ENCODE peak calls at places on chromosomes 2 and 18, in nine cellular contexts. A, P, W, N, Q, U, J, F and R are unnamed samples.

GRCh38 chr2:45236268-45236667 is 227.0 kb upstream of the SIX2 start:
- DNase-seq in A (no peak), P (no peak), W (no peak), N (no peak), Q (no peak), U (no peak), J (no peak), F (no peak), R (no peak)

GRCh38 chr2:188475945-188476344 is 184.3 kb downstream of the GULP1 start:
- DNase-seq in A (no peak), P (peak; percentile 41), W (no peak), N (no peak), Q (no peak), U (no peak), J (peak; percentile 85), F (no peak), R (no peak)

GRCh38 chr2:157363612-157364101 is 38.0 kb upstream of the ERMN start:
- DNase-seq in A (peak; percentile 20), P (no peak), W (no peak), N (no peak), Q (no peak), U (no peak), J (peak; percentile 17), F (no peak), R (no peak)

GRCh38 chr18:3221496-3221895 is 1.7 kb upstream of the MYOM1 start:
- DNase-seq in A (no peak), P (no peak), W (no peak), N (no peak), Q (no peak), U (no peak), J (no peak), F (no peak), R (no peak)

GRCh38 chr18:78936251-78937005 is 43.2 kb upstream of the SALL3 start:
- DNase-seq in A (no peak), P (no peak), W (no peak), N (no peak), Q (no peak), U (no peak), J (no peak), F (no peak), R (no peak)

GRCh38 chr18:6203791-6204190 is 210.9 kb downstream of the L3MBTL4 start:
- DNase-seq in A (no peak), P (no peak), W (no peak), N (no peak), Q (no peak), U (peak; percentile 53), J (no peak), F (no peak), R (no peak)

GRCh38 chr2:219447242-219448098 is 12.8 kb downstream of the SPEG start:
- DNase-seq in A (no peak), P (no peak), W (no peak), N (no peak), Q (no peak), U (no peak), J (no peak), F (no peak), R (no peak)

GRCh38 chr18:44579028-44579692 is 101.5 kb upstream of the SETBP1 start:
- DNase-seq in A (peak; percentile 4), P (no peak), W (no peak), N (peak; percentile 3), Q (no peak), U (no peak), J (peak; percentile 58), F (no peak), R (peak; percentile 2)

GRCh38 chr2:99507964-99508818 is 18.4 kb upstream of the REV1 start:
- DNase-seq in A (no peak), P (no peak), W (no peak), N (no peak), Q (no peak), U (no peak), J (no peak), F (no peak), R (no peak)

GRCh38 chr18:45402485-45403056 is 212.7 kb upstream of the SLC14A2 start:
- DNase-seq in A (no peak), P (no peak), W (no peak), N (no peak), Q (no peak), U (no peak), J (peak; percentile 62), F (no peak), R (peak; percentile 68)